ENCODE peak calls at places on chromosomes 13 and 19, in nine cellular contexts. G is neural progenitor cell, L is NT2/D1, P is K562, B is IMR-90, N is heart left ventricle, E is HAP-1, M is neuronal stem cell, A is ascending aorta. D is an unnamed sample.
A peak's percentile ranks its signal among the peaks of the same experiment; 100 is the strongest.

GRCh38 chr13:28718186-28718537 is 608 bp downstream of the SLC46A3 start:
- DNase-seq in G (no peak), B (peak; percentile 12), P (no peak), E (no peak), A (no peak), L (no peak), N (no peak), M (no peak), D (no peak)

GRCh38 chr19:2591537-2592291 is 110.8 kb downstream of the GNG7 start:
- DNase-seq in A (peak; percentile 9), L (no peak), G (no peak), E (no peak), N (no peak), B (no peak), M (no peak), P (no peak), D (no peak)

GRCh38 chr19:29245221-29245620 is 32.3 kb upstream of the UQCRFS1 start:
- DNase-seq in B (no peak), E (no peak), G (no peak), N (no peak), L (no peak), P (no peak), A (no peak), M (no peak), D (no peak)

GRCh38 chr13:63517376-63517775 is 2101.7 kb upstream of the PCDH20 start:
- DNase-seq in N (no peak), A (no peak), L (no peak), P (no peak), B (peak; percentile 82), G (no peak), M (no peak), E (no peak), D (no peak)

GRCh38 chr13:66532146-66532545 is 698.0 kb downstream of the PCDH9 start:
- DNase-seq in L (no peak), E (no peak), M (no peak), A (no peak), G (no peak), N (no peak), P (no peak), B (peak; percentile 90), D (no peak)

GRCh38 chr13:114109646-114110045 is 22.8 kb downstream of the RASA3 start:
- DNase-seq in P (no peak), G (peak; percentile 39), M (no peak), N (no peak), E (no peak), L (no peak), B (no peak), A (peak; percentile 62), D (no peak)

GRCh38 chr19:50721441-50722137 is 1.6 kb upstream of the CLEC11A start:
- DNase-seq in G (no peak), N (no peak), M (no peak), A (no peak), B (no peak), P (no peak), E (no peak), L (no peak), D (no peak)

GRCh38 chr19:42606660-42607351 is 12.1 kb upstream of the CEACAM8 start:
- DNase-seq in P (peak; percentile 76), A (no peak), L (peak; percentile 39), M (peak; percentile 9), G (peak; percentile 75), B (peak; percentile 27), N (peak; percentile 34), E (peak; percentile 30), D (peak; percentile 29)

GRCh38 chr19:14089412-14089661 is 1.2 kb downstream of the SAMD1 start:
- DNase-seq in A (no peak), L (no peak), G (peak; percentile 59), M (no peak), N (no peak), B (no peak), E (no peak), P (no peak), D (no peak)

GRCh38 chr13:37074703-37075102 is 15.2 kb upstream of the SUPT20H start:
- DNase-seq in N (no peak), B (peak; percentile 49), E (peak; percentile 31), A (no peak), G (peak; percentile 24), P (no peak), L (no peak), M (no peak), D (no peak)

GRCh38 chr13:110520431-110521295 is 40.9 kb downstream of the RAB20 start:
- DNase-seq in A (peak; percentile 95), M (no peak), G (no peak), E (no peak), N (peak; percentile 83), B (peak; percentile 53), P (no peak), L (no peak), D (no peak)

GRCh38 chr13:113297370-113297871 is 382 bp downstream of the LAMP1 start:
- DNase-seq in A (peak; percentile 66), P (peak; percentile 25), B (no peak), G (no peak), E (no peak), N (no peak), L (no peak), M (no peak), D (no peak)

GRCh38 chr13:110089815-110090214 is 217.1 kb downstream of the COL4A1 start:
- DNase-seq in P (no peak), A (no peak), L (no peak), M (no peak), N (no peak), G (no peak), E (no peak), B (no peak), D (no peak)

GRCh38 chr19:30402790-30403189 is 30.6 kb downstream of the ZNF536 start:
- DNase-seq in B (no peak), L (peak; percentile 9), E (no peak), M (no peak), A (no peak), P (no peak), N (no peak), G (peak; percentile 16), D (no peak)

GRCh38 chr19:35742121-35742724 is at the start of gene IGFLR1:
- DNase-seq in G (no peak), L (no peak), P (no peak), E (no peak), A (no peak), B (no peak), N (peak; percentile 56), M (no peak), D (no peak)

GRCh38 chr19:35744688-35745327 is 410 bp downstream of the U2AF1L4 start:
- DNase-seq in A (peak; percentile 98), P (peak; percentile 89), M (peak; percentile 94), B (peak; percentile 94), G (peak; percentile 99), E (peak; percentile 94), N (peak; percentile 98), L (peak; percentile 88), D (peak; percentile 90)

GRCh38 chr19:35745328-35746086 is at the start of the genes PSENEN and U2AF1L4:
- DNase-seq in E (peak; percentile 99), G (peak; percentile 100), A (peak; percentile 100), M (peak; percentile 99), B (peak; percentile 100), P (peak; percentile 92), L (peak; percentile 97), N (peak; percentile 99), D (peak; percentile 96)

GRCh38 chr19:35744335-35744687 is 907 bp downstream of the U2AF1L4 start:
- DNase-seq in N (no peak), M (no peak), E (no peak), A (no peak), P (no peak), G (no peak), B (no peak), L (no peak), D (no peak)

DNA sequence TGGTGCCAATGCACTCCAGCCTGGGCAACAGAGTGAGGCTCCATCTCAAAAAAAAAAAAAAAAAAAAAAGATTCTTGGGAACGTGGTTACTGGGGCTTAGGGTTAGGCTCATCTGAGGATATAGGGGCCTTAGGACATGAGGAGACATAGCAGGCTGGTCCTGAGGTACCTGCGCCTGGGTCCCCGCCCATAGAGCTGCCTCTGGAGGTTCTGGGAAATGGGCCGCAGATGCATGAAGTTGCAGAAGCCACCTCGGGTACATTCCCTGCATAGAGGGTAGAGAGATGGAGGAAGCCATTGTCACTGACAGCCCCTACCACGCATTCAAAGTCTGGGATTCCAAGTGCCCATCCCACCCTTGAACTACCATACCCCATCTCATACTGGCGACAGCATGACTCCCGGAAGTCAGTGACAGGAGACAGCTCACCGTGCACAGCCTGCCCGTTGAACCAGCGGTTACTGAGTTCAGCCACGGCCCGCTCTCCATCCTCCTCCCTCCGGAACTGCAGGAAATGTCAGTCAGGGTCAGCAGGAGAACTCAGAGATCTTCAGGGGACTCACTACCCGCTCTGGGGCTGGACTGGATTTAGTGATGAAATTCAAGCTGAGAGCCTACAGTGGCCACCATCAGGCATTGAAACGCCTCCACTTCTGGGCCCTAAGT is 1.4 kb downstream of the U2AF1L4 start:
- DNase-seq in A (no peak), P (no peak), E (no peak), M (no peak), L (no peak), B (no peak), N (no peak), G (no peak), D (no peak)
- H3K4me1 ChIP-seq in A (peaks cover 10% of the 10 kb centered on the region), P (peaks cover 59% of the 10 kb centered on the region), E (peaks cover 15% of the 10 kb centered on the region), M (peaks cover 14% of the 10 kb centered on the region), L (peaks cover 9% of the 10 kb centered on the region), B (peaks cover 3% of the 10 kb centered on the region), N (peaks cover 29% of the 10 kb centered on the region), G (peaks cover 9% of the 10 kb centered on the region), D (peaks cover 2% of the 10 kb centered on the region)

DNA sequence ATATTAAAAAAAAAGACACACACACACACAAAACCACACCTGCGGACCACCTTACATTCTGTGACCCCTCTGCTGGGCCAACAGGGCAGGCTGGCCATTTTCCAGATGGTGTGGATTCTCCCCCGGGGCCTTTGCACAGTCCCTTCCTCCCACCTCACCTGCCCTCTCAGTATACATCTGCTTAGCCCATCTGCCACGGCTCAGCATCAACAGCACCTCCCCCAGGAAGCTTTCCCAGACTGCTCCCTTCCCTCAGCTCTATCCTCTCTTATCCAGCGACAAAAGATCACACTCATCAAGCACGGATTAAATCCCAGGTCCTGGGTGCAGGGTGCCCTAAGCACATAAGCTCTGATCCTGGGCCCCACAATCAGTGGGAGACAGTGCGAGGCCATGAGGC is 4.5 kb downstream of the ZNF787 start:
- DNase-seq in E (no peak), G (no peak), P (no peak), M (no peak), A (no peak), N (no peak), B (no peak), L (no peak), D (no peak)
- H3K4me1 ChIP-seq in E (peaks cover 4% of the 10 kb centered on the region), G (peaks cover 25% of the 10 kb centered on the region), P (peaks cover 73% of the 10 kb centered on the region), M (peaks cover 12% of the 10 kb centered on the region), A (peaks cover 13% of the 10 kb centered on the region), N (peaks cover 63% of the 10 kb centered on the region), B (peaks cover 18% of the 10 kb centered on the region), L (peaks cover 23% of the 10 kb centered on the region), D (peaks cover 8% of the 10 kb centered on the region)

GRCh38 chr13:98454389-98454881 is 122.5 kb downstream of the STK24 start:
- DNase-seq in B (peak; percentile 94), L (no peak), A (no peak), N (no peak), M (no peak), E (no peak), P (no peak), G (no peak), D (no peak)
- H3K4me1 ChIP-seq in B (peaks cover 14% of the 10 kb centered on the region), L (peaks cover 7% of the 10 kb centered on the region), A (peaks cover 2% of the 10 kb centered on the region), N (peaks cover 27% of the 10 kb centered on the region), M (peaks cover 20% of the 10 kb centered on the region), E (no peaks in the 10 kb centered on the region), P (no peaks in the 10 kb centered on the region), G (peaks cover 20% of the 10 kb centered on the region), D (peaks cover 3% of the 10 kb centered on the region)

GRCh38 chr19:17127671-17128070 is 52.1 kb downstream of the MYO9B start:
- DNase-seq in A (no peak), P (no peak), L (no peak), N (no peak), G (no peak), E (no peak), M (no peak), B (no peak), D (no peak)
- H3K4me1 ChIP-seq in A (peaks cover 10% of the 10 kb centered on the region), P (peaks cover 8% of the 10 kb centered on the region), L (peaks cover 9% of the 10 kb centered on the region), N (peaks cover 13% of the 10 kb centered on the region), G (no peaks in the 10 kb centered on the region), E (no peaks in the 10 kb centered on the region), M (no peaks in the 10 kb centered on the region), B (peaks cover 11% of the 10 kb centered on the region), D (peaks cover 5% of the 10 kb centered on the region)

D was measured in iPS DF 6.9.